ENCODE peak calls at places on chromosomes 5 and 9, in ten cellular contexts. O, N, W, E, B, I, S, R, U and K are unnamed samples. For H3K27me3, the result is how much of the 10 kb centered on the place peaks cover.

GRCh38 chr5:163914911-163915310 is 409.5 kb downstream of the MAT2B start:
- DNase-seq in O (no peak), N (no peak), W (no peak), E (no peak), B (no peak), I (no peak), S (peak), R (no peak), U (no peak), K (no peak)

GRCh38 chr5:177434437-177434836 is 8.0 kb downstream of the GRK6 start:
- DNase-seq in O (no peak), N (no peak), W (no peak), E (no peak), B (no peak), I (no peak), S (no peak), R (no peak), U (no peak), K (no peak)

GRCh38 chr9:17088566-17088965 is 46.3 kb upstream of the CNTLN start:
- DNase-seq in O (no peak), N (no peak), W (peak), E (no peak), B (no peak), I (no peak), S (no peak), R (no peak), U (no peak), K (no peak)

GRCh38 chr5:139634028-139634325 is 14.2 kb upstream of the CXXC5 start:
- DNase-seq in O (no peak), N (peak), W (no peak), E (no peak), B (no peak), I (no peak), S (no peak), R (no peak), U (no peak), K (no peak)

GRCh38 chr5:120240716-120241115 is 223.4 kb upstream of the PRR16 start:
- DNase-seq in O (no peak), N (no peak), W (peak), E (no peak), B (no peak), I (no peak), S (no peak), R (no peak), U (no peak), K (no peak)

GRCh38 chr5:16807475-16807874 is 128.6 kb downstream of the MYO10 start:
- DNase-seq in O (no peak), N (no peak), W (no peak), E (no peak), B (no peak), I (no peak), S (no peak), R (no peak), U (no peak), K (no peak)

GRCh38 chr5:180908400-180908799 is 9.4 kb downstream of the BTNL8 start:
- DNase-seq in O (no peak), N (no peak), W (no peak), E (no peak), B (no peak), I (no peak), S (no peak), R (no peak), U (no peak), K (no peak)

GRCh38 chr5:107955321-107955720 is 284.6 kb upstream of the EFNA5 start:
- DNase-seq in O (no peak), N (no peak), W (no peak), E (no peak), B (no peak), I (no peak), S (no peak), R (no peak), U (no peak), K (no peak)

GRCh38 chr5:155943516-155944407 is 383.2 kb upstream of the SGCD start:
- DNase-seq in O (no peak), N (peak), W (peak), E (peak), B (peak), I (peak), S (peak), R (peak), U (peak), K (peak)

GRCh38 chr5:166671818-166672217 is 1619.6 kb upstream of the WWC1 start:
- DNase-seq in O (no peak), N (no peak), W (no peak), E (no peak), B (peak), I (no peak), S (no peak), R (no peak), U (no peak), K (no peak)

GRCh38 chr5:169795311-169795710 is 158.2 kb downstream of the DOCK2 start:
- DNase-seq in O (no peak), N (no peak), W (no peak), E (no peak), B (no peak), I (no peak), S (no peak), R (no peak), U (no peak), K (no peak)

GRCh38 chr9:117075636-117076035 is 339.2 kb downstream of the ASTN2 start:
- DNase-seq in O (no peak), N (no peak), W (no peak), E (no peak), B (no peak), I (no peak), S (no peak), R (no peak), U (no peak), K (no peak)

GRCh38 chr9:96619491-96620154 is at the start of gene CDC14B:
- DNase-seq in O (peak), N (peak), W (peak), E (peak), B (peak), I (peak), S (peak), R (peak), U (peak), K (peak)

GRCh38 chr5:92775711-92776615 is 805.1 kb downstream of the NR2F1-AS1 start:
- DNase-seq in O (no peak), N (no peak), W (peak), E (no peak), B (no peak), I (no peak), S (no peak), R (peak), U (peak), K (no peak)

GRCh38 chr5:25025836-25026235 is 381.1 kb upstream of the CDH10 start:
- DNase-seq in O (no peak), N (no peak), W (no peak), E (no peak), B (no peak), I (no peak), S (no peak), R (no peak), U (no peak), K (no peak)

GRCh38 chr9:37425298-37425752 is 2.8 kb downstream of the GRHPR start:
- DNase-seq in O (no peak), N (peak), W (no peak), E (no peak), B (no peak), I (no peak), S (no peak), R (no peak), U (no peak), K (no peak)

GRCh38 chr5:83312672-83313071 is 158.9 kb upstream of the VCAN start:
- DNase-seq in O (no peak), N (no peak), W (no peak), E (no peak), B (no peak), I (no peak), S (no peak), R (no peak), U (no peak), K (no peak)

GRCh38 chr9:123131258-123131657 is 97.8 kb downstream of the GPR21 start:
- DNase-seq in O (no peak), N (no peak), W (peak), E (peak), B (peak), I (no peak), S (no peak), R (peak), U (peak), K (no peak)

GRCh38 chr5:74636149-74636548 is 4.4 kb downstream of the ENC1 start:
- DNase-seq in O (no peak), N (no peak), W (no peak), E (no peak), B (no peak), I (no peak), S (no peak), R (no peak), U (no peak), K (no peak)

GRCh38 chr5:139193928-139194327 is 4.2 kb downstream of the SIL1 start:
- DNase-seq in O (no peak), N (no peak), W (no peak), E (no peak), B (no peak), I (no peak), S (no peak), R (peak), U (no peak), K (no peak)

GRCh38 chr5:1498623-1499416 is 24.9 kb downstream of the LPCAT1 start:
- DNase-seq in O (no peak), N (no peak), W (no peak), E (no peak), B (no peak), I (no peak), S (no peak), R (no peak), U (no peak), K (no peak)

GRCh38 chr9:108933231-108933630 is 693 bp downstream of the ELP1 start:
- DNase-seq in O (no peak), N (no peak), W (peak), E (no peak), B (no peak), I (no peak), S (no peak), R (peak), U (peak), K (no peak)

GRCh38 chr5:154351566-154351965 is 94.2 kb upstream of the SAP30L start:
- DNase-seq in O (no peak), N (no peak), W (no peak), E (no peak), B (no peak), I (no peak), S (no peak), R (no peak), U (no peak), K (no peak)

GRCh38 chr5:16773990-16774389 is 157.2 kb upstream of the RETREG1 start:
- DNase-seq in O (no peak), N (no peak), W (peak), E (no peak), B (no peak), I (no peak), S (no peak), R (peak), U (no peak), K (no peak)

GRCh38 chr9:91179237-91180138 is 182.2 kb downstream of the AUH start:
- DNase-seq in O (no peak), N (no peak), W (peak), E (no peak), B (no peak), I (no peak), S (no peak), R (peak), U (no peak), K (no peak)

GRCh38 chr5:139492700-139493192 is 10.2 kb upstream of the STING1 start:
- DNase-seq in O (no peak), N (no peak), W (peak), E (peak), B (no peak), I (peak), S (no peak), R (peak), U (no peak), K (no peak)

GRCh38 chr5:176844706-176845391 is 34.5 kb downstream of the UNC5A start:
- DNase-seq in O (no peak), N (no peak), W (peak), E (peak), B (no peak), I (no peak), S (no peak), R (peak), U (no peak), K (no peak)

GRCh38 chr5:130323804-130324454 is 419.7 kb downstream of the CHSY3 start:
- DNase-seq in O (no peak), N (no peak), W (no peak), E (no peak), B (no peak), I (no peak), S (no peak), R (no peak), U (no peak), K (no peak)

GRCh38 chr9:120350596-120350995 is 229.4 kb downstream of the CDK5RAP2 start:
- DNase-seq in O (no peak), N (no peak), W (no peak), E (no peak), B (no peak), I (no peak), S (no peak), R (peak), U (no peak), K (no peak)

GRCh38 chr5:34639852-34640626 is 16.1 kb upstream of the RAI14 start:
- DNase-seq in O (no peak), N (no peak), W (peak), E (no peak), B (no peak), I (no peak), S (no peak), R (peak), U (no peak), K (no peak)

GRCh38 chr5:172776235-172776594 is 5.2 kb upstream of the DUSP1 start:
- DNase-seq in O (no peak), N (no peak), W (no peak), E (no peak), B (no peak), I (no peak), S (no peak), R (no peak), U (no peak), K (no peak)

GRCh38 chr5:179149278-179149677 is 89.1 kb downstream of the ZNF354C start:
- DNase-seq in O (no peak), N (peak), W (no peak), E (no peak), B (no peak), I (no peak), S (no peak), R (no peak), U (no peak), K (peak)

GRCh38 chr5:127094161-127094560 is 20.9 kb upstream of the C5orf63 start:
- DNase-seq in O (no peak), N (no peak), W (no peak), E (no peak), B (no peak), I (no peak), S (no peak), R (no peak), U (no peak), K (no peak)

GRCh38 chr9:26066237-26066636 is 388.0 kb upstream of the TUSC1 start:
- DNase-seq in O (no peak), N (no peak), W (no peak), E (no peak), B (no peak), I (no peak), S (no peak), R (no peak), U (no peak), K (no peak)

GRCh38 chr5:99020698-99021048 is 91.9 kb upstream of the CHD1 start:
- DNase-seq in O (no peak), N (no peak), W (no peak), E (no peak), B (no peak), I (no peak), S (no peak), R (no peak), U (no peak), K (no peak)

GRCh38 chr5:108259306-108259705 is 122.6 kb downstream of the FBXL17 start:
- DNase-seq in O (no peak), N (no peak), W (peak), E (peak), B (no peak), I (no peak), S (no peak), R (peak), U (no peak), K (no peak)

GRCh38 chr5:3032513-3032912 is 281.0 kb upstream of the IRX2 start:
- DNase-seq in O (no peak), N (no peak), W (no peak), E (no peak), B (no peak), I (no peak), S (no peak), R (no peak), U (no peak), K (no peak)
- H3K27me3 ChIP-seq in O (under half), N (under half), W (under half), E (under half), B (under half), I (under half), S (under half), R (under half), U (under half), K (under half)

DNA sequence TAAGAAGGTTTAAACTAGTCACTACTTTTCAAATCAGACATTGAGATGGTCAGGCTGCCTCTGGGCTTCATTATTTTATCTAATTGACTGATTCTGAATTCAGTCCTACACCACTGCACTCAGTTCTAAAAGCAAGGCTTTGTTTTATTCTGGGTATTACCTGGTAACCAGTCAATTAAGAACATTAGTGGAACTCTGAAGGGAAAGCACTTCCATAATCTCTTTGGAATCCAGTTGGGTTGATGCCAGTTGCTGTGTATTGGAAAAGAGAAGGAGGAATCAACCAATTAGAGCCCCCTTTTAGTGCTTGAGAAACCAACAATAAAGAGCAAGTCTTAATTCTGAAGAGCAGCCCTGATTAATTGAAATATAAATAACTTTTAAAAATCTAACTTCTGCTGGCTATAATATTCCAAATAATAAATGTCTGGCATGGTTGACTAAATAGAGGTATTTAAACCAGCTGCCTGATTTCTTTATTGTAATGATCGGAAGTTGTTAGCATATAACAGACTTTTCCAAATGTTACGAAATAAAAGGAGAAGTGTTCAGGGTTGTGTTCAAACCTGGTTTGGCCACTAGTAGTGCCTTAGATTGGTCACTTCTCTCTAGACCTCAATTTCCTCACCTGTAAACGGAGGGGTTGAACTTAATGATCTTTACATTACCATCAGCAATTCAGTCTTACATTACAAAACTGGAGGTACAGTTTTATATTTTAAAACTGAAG is 32.0 kb downstream of the CPEB4 start:
- DNase-seq in O (no peak), N (no peak), W (peak), E (peak), B (no peak), I (no peak), S (no peak), R (peak), U (no peak), K (no peak)
- H3K4me3 ChIP-seq in O (no peak), N (no peak), W (no peak), E (no peak), B (no peak), I (peak), S (no peak), R (peak), U (no peak), K (no peak)

GRCh38 chr9:86795047-86795437 is 152.3 kb downstream of the GAS1 start:
- DNase-seq in O (no peak), N (no peak), W (no peak), E (peak), B (no peak), I (no peak), S (peak), R (peak), U (no peak), K (no peak)
- H3K27me3 ChIP-seq in O (under half), N (under half), W (under half), E (under half), B (under half), I (under half), S (under half), R (under half), U (under half), K (under half)

DNA sequence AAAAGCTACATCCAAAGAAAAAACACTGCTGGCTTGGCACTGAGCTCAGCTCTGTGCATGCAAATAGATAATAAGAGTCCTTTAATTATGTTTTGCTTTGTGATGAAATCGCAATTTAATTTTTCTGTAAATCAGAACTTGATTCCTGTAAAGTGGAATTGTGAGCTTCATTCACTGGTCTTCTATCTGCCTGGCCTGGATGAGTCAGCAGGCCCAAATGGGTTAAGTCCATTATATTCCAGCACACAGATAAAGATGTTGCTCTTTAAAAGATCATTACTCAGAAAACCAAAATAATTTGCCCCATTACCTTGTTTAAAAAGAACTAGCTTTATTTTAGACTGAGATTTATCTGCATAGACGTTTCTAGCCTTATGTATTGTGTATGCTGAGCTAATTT is 90.4 kb downstream of the CARTPT start:
- DNase-seq in O (no peak), N (no peak), W (no peak), E (no peak), B (no peak), I (no peak), S (no peak), R (no peak), U (no peak), K (no peak)
- H3K4me3 ChIP-seq in O (no peak), N (peak), W (no peak), E (no peak), B (no peak), I (no peak), S (no peak), R (no peak), U (no peak), K (no peak)

GRCh38 chr9:133615897-133616188 is 6.7 kb upstream of the FAM163B start:
- DNase-seq in O (no peak), N (no peak), W (no peak), E (no peak), B (no peak), I (no peak), S (no peak), R (no peak), U (no peak), K (no peak)
- H3K27me3 ChIP-seq in O (under half), N (under half), W (half or more), E (under half), B (under half), I (under half), S (under half), R (half or more), U (under half), K (under half)

GRCh38 chr9:134455951-134456739 is 129.9 kb downstream of the RXRA start:
- DNase-seq in O (peak), N (peak), W (peak), E (no peak), B (no peak), I (peak), S (peak), R (peak), U (peak), K (peak)
- H3K4me3 ChIP-seq in O (peak), N (no peak), W (no peak), E (no peak), B (no peak), I (peak), S (peak), R (peak), U (no peak), K (no peak)

DNA sequence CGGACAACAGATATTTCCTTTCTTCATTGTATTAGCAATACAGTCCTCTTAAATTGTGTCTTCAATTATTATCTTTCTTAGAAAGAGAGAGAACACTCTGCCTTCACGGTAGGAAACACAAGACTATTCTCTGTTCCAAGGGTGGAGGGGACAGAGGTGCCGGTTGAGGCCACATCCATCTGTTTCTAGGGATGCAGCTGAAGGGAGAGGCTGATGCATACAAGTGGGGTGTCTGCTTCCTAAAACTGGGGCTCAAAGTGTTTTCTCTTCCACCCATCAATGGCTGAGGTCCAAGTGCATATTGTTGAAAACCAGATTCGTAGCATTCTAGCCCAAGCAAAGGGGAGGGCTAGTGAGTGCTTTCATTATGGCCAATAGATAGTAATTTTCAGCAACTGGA is 9.5 kb downstream of the IRX2 start:
- DNase-seq in O (no peak), N (no peak), W (no peak), E (no peak), B (no peak), I (no peak), S (no peak), R (peak), U (no peak), K (no peak)
- H3K27me3 ChIP-seq in O (under half), N (under half), W (under half), E (half or more), B (under half), I (half or more), S (half or more), R (under half), U (under half), K (under half)

GRCh38 chr5:53071738-53072137 is 37.8 kb downstream of the MOCS2 start:
- DNase-seq in O (no peak), N (no peak), W (peak), E (no peak), B (no peak), I (no peak), S (no peak), R (peak), U (no peak), K (no peak)
- H3K4me3 ChIP-seq in O (no peak), N (no peak), W (no peak), E (no peak), B (no peak), I (no peak), S (no peak), R (peak), U (no peak), K (no peak)